ENCODE peak calls at places on chromosomes 16 and 17, in eight cellular contexts. D is psoas muscle, P is ovary, T is lower lobe of right lung, M is Peyer's patch, R is hepatocyte, J is fibroblast of lung, K is transverse colon. I is an unnamed sample.

GRCh38 chr17:56292010-56292409 is 138.7 kb downstream of the ANKFN1 start:
- DNase-seq in D (no peak), P (no peak), T (no peak), M (no peak), R (no peak), J (peak; percentile 82), K (no peak), I (no peak)

GRCh38 chr16:80614908-80615696 is 74.3 kb downstream of the DYNLRB2 start:
- DNase-seq in D (no peak), P (no peak), T (no peak), M (no peak), R (peak; percentile 28), J (peak; percentile 99), K (no peak), I (no peak)

GRCh38 chr17:61480414-61480807 is 28.2 kb downstream of the TBX4 start:
- DNase-seq in D (no peak), P (no peak), T (peak; percentile 24), M (no peak), R (no peak), J (no peak), K (no peak), I (no peak)

GRCh38 chr16:4316103-4316731 is 350 bp downstream of the GLIS2 start:
- DNase-seq in D (peak; percentile 60), P (no peak), T (no peak), M (no peak), R (peak; percentile 69), J (no peak), K (no peak), I (peak; percentile 75)

GRCh38 chr17:2723997-2724782 is 12.6 kb upstream of the CLUH start:
- DNase-seq in D (no peak), P (peak; percentile 42), T (no peak), M (no peak), R (peak; percentile 65), J (no peak), K (peak; percentile 79), I (no peak)

GRCh38 chr16:68200120-68200783 is 35.7 kb downstream of the ESRP2 start:
- DNase-seq in D (no peak), P (no peak), T (no peak), M (no peak), R (peak; percentile 12), J (peak; percentile 51), K (no peak), I (no peak)

GRCh38 chr16:57041182-57042156 is 50.9 kb upstream of the CPNE2 start:
- DNase-seq in D (no peak), P (no peak), T (no peak), M (peak; percentile 89), R (no peak), J (peak; percentile 23), K (peak; percentile 57), I (no peak)

GRCh38 chr17:27733771-27734170 is 66.6 kb downstream of the NOS2 start:
- DNase-seq in D (no peak), P (no peak), T (no peak), M (no peak), R (no peak), J (no peak), K (no peak), I (no peak)

GRCh38 chr17:11318207-11318606 is 77.2 kb downstream of the SHISA6 start:
- DNase-seq in D (no peak), P (no peak), T (no peak), M (no peak), R (no peak), J (no peak), K (no peak), I (no peak)

GRCh38 chr16:586047-586644 is 3.7 kb upstream of the RAB40C start:
- DNase-seq in D (no peak), P (no peak), T (no peak), M (no peak), R (no peak), J (peak; percentile 62), K (no peak), I (no peak)

GRCh38 chr17:8122923-8123694 is 797 bp downstream of the HES7 start:
- DNase-seq in D (peak; percentile 72), P (no peak), T (no peak), M (no peak), R (peak; percentile 30), J (peak; percentile 47), K (no peak), I (no peak)
- H3K27ac ChIP-seq in D (no peak overlapping the region), P (no peak overlapping the region), T (no peak overlapping the region), M (no peak overlapping the region), R (no peak overlapping the region), J (peak overlapping the region; percentile 42), K (no peak overlapping the region), I (no peak overlapping the region)

DNA sequence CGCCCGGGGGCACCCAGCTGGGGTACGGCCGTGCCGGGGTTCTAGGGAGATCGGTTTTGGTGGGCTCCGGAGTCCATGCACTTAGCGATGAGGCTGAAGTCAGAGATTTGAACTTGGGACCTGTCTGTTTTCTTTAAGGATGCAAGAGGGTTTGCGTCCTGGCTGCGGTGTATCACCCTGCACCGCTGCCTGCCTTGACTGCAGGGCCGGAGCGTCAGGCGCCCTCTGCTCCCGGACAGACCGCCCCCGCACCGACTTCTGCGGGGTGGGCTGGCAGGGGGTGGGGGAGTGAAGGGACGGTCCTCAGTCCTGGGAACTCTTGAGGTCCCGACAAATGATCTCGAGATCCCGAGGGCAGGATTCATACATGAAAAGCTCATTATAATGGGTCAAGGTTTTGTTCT is 701 bp downstream of the PDP2 start:
- DNase-seq in D (no peak), P (no peak), T (no peak), M (peak; percentile 20), R (peak; percentile 41), J (peak; percentile 12), K (no peak), I (no peak)
- H3K4me1 ChIP-seq in D (no peaks in the 10 kb centered on the region), P (peaks cover 3% of the 10 kb centered on the region), T (peaks cover 30% of the 10 kb centered on the region), M (no peaks in the 10 kb centered on the region), R (peaks cover 5% of the 10 kb centered on the region), J (no peaks in the 10 kb centered on the region), K (peaks cover 25% of the 10 kb centered on the region), I (peaks cover 19% of the 10 kb centered on the region)

GRCh38 chr17:58250344-58251011 is 12.1 kb downstream of the LPO start:
- DNase-seq in D (no peak), P (no peak), T (no peak), M (no peak), R (no peak), J (no peak), K (no peak), I (no peak)

GRCh38 chr17:58252141-58252540 is 13.8 kb downstream of the LPO start:
- DNase-seq in D (no peak), P (no peak), T (no peak), M (no peak), R (peak; percentile 2), J (no peak), K (no peak), I (no peak)

GRCh38 chr17:58248955-58249269 is 10.5 kb downstream of the LPO start:
- DNase-seq in D (no peak), P (no peak), T (no peak), M (no peak), R (no peak), J (no peak), K (no peak), I (no peak)

GRCh38 chr17:58247511-58248363 is 9.4 kb downstream of the LPO start:
- DNase-seq in D (no peak), P (no peak), T (no peak), M (no peak), R (no peak), J (no peak), K (no peak), I (no peak)

DNA sequence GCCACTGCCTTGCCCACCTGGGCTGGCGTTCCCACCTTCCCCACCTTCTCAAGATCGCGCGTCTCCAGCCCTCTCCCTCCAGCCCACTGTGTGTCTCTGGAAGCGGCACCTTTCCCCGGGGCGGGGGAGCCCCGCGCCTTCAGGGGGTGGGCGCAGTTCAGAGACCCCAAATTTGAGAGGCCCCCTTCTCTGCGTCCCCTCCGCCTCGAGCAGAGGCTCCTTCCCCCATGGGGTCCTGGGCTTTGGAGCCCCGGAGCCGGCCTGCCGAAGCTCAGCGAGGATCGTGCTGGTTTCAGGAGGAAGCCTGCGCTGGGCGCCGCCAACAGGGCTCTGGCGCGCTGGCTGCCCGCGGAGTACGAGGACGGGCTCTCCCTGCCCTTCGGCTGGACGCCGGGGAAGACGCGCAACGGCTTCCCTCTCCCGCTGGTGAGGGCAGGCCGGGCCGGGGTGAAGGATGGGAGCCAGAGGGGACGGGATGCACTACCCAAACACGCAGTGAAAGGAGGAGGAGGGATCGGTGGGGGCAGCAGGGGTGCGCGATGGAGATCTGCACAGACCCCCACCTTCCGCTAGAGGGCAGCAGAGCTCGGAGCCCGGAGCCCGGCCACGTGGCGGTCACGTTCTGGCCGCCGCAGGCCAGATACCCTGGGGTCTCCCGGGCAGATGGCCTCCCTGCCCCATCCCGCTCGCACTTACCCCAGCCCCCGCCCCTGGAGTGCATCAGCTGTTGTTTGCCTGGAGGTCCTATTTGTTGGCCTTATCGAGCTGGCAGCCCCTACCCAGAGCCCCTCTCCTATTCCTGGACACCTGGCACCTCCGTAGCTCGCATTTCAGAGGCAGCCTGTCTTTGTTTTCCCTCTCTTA is 11.1 kb downstream of the LPO start:
- DNase-seq in D (peak; percentile 80), P (peak; percentile 58), T (peak; percentile 80), M (peak; percentile 59), R (peak; percentile 74), J (peak; percentile 24), K (peak; percentile 65), I (peak; percentile 84)
- H3K4me3 ChIP-seq in D (peak overlapping the region; percentile 64), P (peak overlapping the region; percentile 38), T (peak overlapping the region; percentile 56), M (peak overlapping the region; percentile 55), R (peak overlapping the region; percentile 65), J (peak overlapping the region; percentile 53), K (peak overlapping the region; percentile 22), I (peak overlapping the region; percentile 47)

GRCh38 chr16:14452066-14452465 is 178.0 kb downstream of the PARN start:
- DNase-seq in D (no peak), P (no peak), T (no peak), M (no peak), R (no peak), J (no peak), K (no peak), I (no peak)

GRCh38 chr16:14449334-14449733 is 180.7 kb downstream of the PARN start:
- DNase-seq in D (no peak), P (no peak), T (no peak), M (no peak), R (no peak), J (no peak), K (no peak), I (no peak)

GRCh38 chr16:14448874-14449273 is 181.2 kb downstream of the PARN start:
- DNase-seq in D (no peak), P (no peak), T (no peak), M (no peak), R (no peak), J (no peak), K (no peak), I (no peak)

GRCh38 chr16:14447783-14448182 is 182.3 kb downstream of the PARN start:
- DNase-seq in D (no peak), P (no peak), T (no peak), M (no peak), R (no peak), J (no peak), K (no peak), I (no peak)

DNA sequence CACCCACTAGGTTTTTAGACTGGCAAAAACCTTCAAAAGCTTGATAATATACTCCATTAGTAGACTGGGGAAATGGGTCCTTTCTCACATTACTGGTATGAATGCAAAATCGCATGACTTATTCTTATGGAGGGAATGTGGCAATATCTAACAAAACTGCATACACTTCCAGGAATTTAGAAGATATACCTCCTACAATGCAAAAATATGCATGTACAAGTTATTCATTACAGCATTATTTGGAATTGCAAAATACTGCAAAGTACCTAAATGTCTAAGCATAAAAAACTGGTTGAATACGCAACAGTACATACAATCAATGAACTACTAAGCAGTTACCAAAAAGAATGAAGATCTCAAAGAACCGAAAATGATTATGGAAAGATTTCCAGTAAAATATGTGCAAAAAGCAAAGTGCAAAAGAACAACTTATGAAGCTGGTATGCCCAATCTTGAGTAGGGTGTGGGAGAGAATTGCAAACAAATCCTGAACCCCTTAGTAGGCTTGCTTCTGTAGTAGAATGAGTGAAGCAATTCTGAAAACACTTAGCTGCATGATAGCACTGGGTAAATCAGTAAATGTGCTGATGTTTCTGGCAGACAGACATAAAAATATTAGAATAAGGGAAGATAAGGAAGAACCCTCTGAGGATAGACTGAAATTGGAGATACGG is 180.1 kb downstream of the PARN start:
- DNase-seq in D (no peak), P (no peak), T (no peak), M (no peak), R (no peak), J (peak; percentile 21), K (no peak), I (no peak)
- H3K27ac ChIP-seq in D (no peak overlapping the region), P (no peak overlapping the region), T (no peak overlapping the region), M (no peak overlapping the region), R (no peak overlapping the region), J (no peak overlapping the region), K (no peak overlapping the region), I (no peak overlapping the region)